ENCODE peak calls at places on chromosomes 5 and 9, in ten cellular contexts. K is stomach, D is HCT116, W is upper lobe of left lung, F is breast epithelium, P is GM12878, R is endothelial cell of umbilical vein, X is vagina, U is Panc1, A is transverse colon. Z is an unnamed sample.
A peak's percentile ranks its signal among the peaks of the same experiment; 100 is the strongest.

GRCh38 chr9:108168451-108168850 is 678.9 kb upstream of the KLF4 start:
- DNase-seq in K (no peak), D (no peak), W (no peak), F (no peak), P (no peak), R (no peak), X (no peak), U (no peak), A (no peak), Z (no peak)

GRCh38 chr5:105132578-105132977 is 1570.0 kb upstream of the NUDT12 start:
- DNase-seq in K (no peak), D (no peak), W (no peak), F (no peak), P (no peak), R (no peak), X (no peak), U (no peak), A (no peak), Z (no peak)

GRCh38 chr5:54259090-54259489 is 51.3 kb downstream of the ARL15 start:
- DNase-seq in K (no peak), D (no peak), W (no peak), F (no peak), P (no peak), R (no peak), X (no peak), U (no peak), A (no peak), Z (no peak)

GRCh38 chr9:87255437-87256155 is 242.1 kb upstream of the DAPK1 start:
- DNase-seq in K (no peak), D (no peak), W (no peak), F (no peak), P (no peak), R (no peak), X (no peak), U (no peak), A (no peak), Z (no peak)

GRCh38 chr5:78621269-78621871 is 27.2 kb downstream of the LHFPL2 start:
- DNase-seq in K (no peak), D (no peak), W (no peak), F (no peak), P (no peak), R (no peak), X (peak; percentile 52), U (no peak), A (no peak), Z (no peak)

GRCh38 chr9:95497772-95498171 is 19.0 kb downstream of the PTCH1 start:
- DNase-seq in K (no peak), D (no peak), W (no peak), F (no peak), P (no peak), R (no peak), X (no peak), U (no peak), A (no peak), Z (no peak)

GRCh38 chr9:99197987-99198386 is 23.8 kb downstream of the ALG2 start:
- DNase-seq in K (no peak), D (no peak), W (no peak), F (no peak), P (no peak), R (no peak), X (no peak), U (no peak), A (no peak), Z (no peak)

GRCh38 chr5:5711112-5711511 is 288.6 kb downstream of the ICE1 start:
- DNase-seq in K (no peak), D (no peak), W (no peak), F (no peak), P (no peak), R (no peak), X (no peak), U (no peak), A (no peak), Z (no peak)

GRCh38 chr5:157050050-157050449 is 8.9 kb downstream of the HAVCR1 start:
- DNase-seq in K (no peak), D (no peak), W (no peak), F (no peak), P (no peak), R (no peak), X (no peak), U (no peak), A (no peak), Z (no peak)

GRCh38 chr5:122137702-122138101 is 8.4 kb downstream of the ZNF474 start:
- DNase-seq in K (no peak), D (no peak), W (no peak), F (no peak), P (no peak), R (no peak), X (no peak), U (no peak), A (no peak), Z (no peak)

GRCh38 chr5:91190333-91190680 is 192.8 kb downstream of the ARRDC3 start:
- DNase-seq in K (no peak), D (no peak), W (no peak), F (no peak), P (no peak), R (no peak), X (no peak), U (no peak), A (no peak), Z (no peak)

GRCh38 chr5:91928751-91929521 is 545.8 kb upstream of the ARRDC3 start:
- DNase-seq in K (no peak), D (peak; percentile 10), W (no peak), F (no peak), P (no peak), R (peak; percentile 28), X (no peak), U (peak; percentile 38), A (no peak), Z (no peak)

GRCh38 chr9:27431573-27431972 is 92.5 kb upstream of the IFNK start:
- DNase-seq in K (no peak), D (no peak), W (no peak), F (no peak), P (no peak), R (no peak), X (no peak), U (no peak), A (no peak), Z (no peak)

GRCh38 chr9:125989090-125989501 is 241.9 kb downstream of the PBX3 start:
- DNase-seq in K (no peak), D (no peak), W (peak; percentile 8), F (peak; percentile 48), P (no peak), R (no peak), X (no peak), U (no peak), A (no peak), Z (peak; percentile 37)

GRCh38 chr9:120375316-120375715 is 204.7 kb downstream of the CDK5RAP2 start:
- DNase-seq in K (no peak), D (no peak), W (no peak), F (no peak), P (no peak), R (no peak), X (no peak), U (no peak), A (no peak), Z (no peak)

GRCh38 chr5:124333295-124333979 is 413.0 kb downstream of the ZNF608 start:
- DNase-seq in K (no peak), D (no peak), W (no peak), F (no peak), P (no peak), R (no peak), X (no peak), U (no peak), A (no peak), Z (no peak)

GRCh38 chr5:43354774-43355173 is 41.6 kb upstream of the HMGCS1 start:
- DNase-seq in K (no peak), D (no peak), W (no peak), F (no peak), P (no peak), R (no peak), X (no peak), U (no peak), A (no peak), Z (no peak)

GRCh38 chr5:143055596-143056330 is 285.6 kb downstream of the ARHGAP26 start:
- DNase-seq in K (no peak), D (no peak), W (no peak), F (no peak), P (no peak), R (peak; percentile 69), X (no peak), U (no peak), A (no peak), Z (no peak)

GRCh38 chr9:86707932-86708510 is 239.3 kb downstream of the GAS1 start:
- DNase-seq in K (no peak), D (no peak), W (no peak), F (no peak), P (no peak), R (no peak), X (no peak), U (no peak), A (no peak), Z (no peak)

GRCh38 chr5:1288439-1289335 is 6.2 kb downstream of the TERT start:
- DNase-seq in K (no peak), D (no peak), W (no peak), F (peak; percentile 43), P (no peak), R (no peak), X (no peak), U (no peak), A (no peak), Z (peak; percentile 40)

GRCh38 chr5:172939561-172939960 is 19.7 kb upstream of the RPL26L1 start:
- DNase-seq in K (no peak), D (no peak), W (no peak), F (no peak), P (no peak), R (no peak), X (no peak), U (no peak), A (no peak), Z (no peak)

GRCh38 chr5:177545487-177546261 is 8.7 kb downstream of the FAM193B start:
- DNase-seq in K (peak; percentile 51), D (no peak), W (peak; percentile 81), F (no peak), P (no peak), R (no peak), X (no peak), U (no peak), A (peak; percentile 59), Z (peak; percentile 91)
- TF ChIP-seq POLR2AphosphoS5 in K (no peak), D (no peak), W (peak; percentile 64), F (no peak), P (no peak), R (no peak), X (peak; percentile 37), U (no peak), A (no peak), Z (peak; percentile 24)

GRCh38 chr5:152824316-152824715 is 419.2 kb upstream of the NMUR2 start:
- DNase-seq in K (no peak), D (no peak), W (no peak), F (no peak), P (no peak), R (no peak), X (no peak), U (no peak), A (no peak), Z (no peak)
- H3K9me3 ChIP-seq in K (no peaks in the 10 kb centered on the region), D (peaks cover 5% of the 10 kb centered on the region), W (no peaks in the 10 kb centered on the region), F (no peaks in the 10 kb centered on the region), P (no peaks in the 10 kb centered on the region), R (peaks cover 4% of the 10 kb centered on the region), X (no peaks in the 10 kb centered on the region), U (no peaks in the 10 kb centered on the region), A (no peaks in the 10 kb centered on the region), Z (no peaks in the 10 kb centered on the region)

GRCh38 chr5:178359738-178360137 is 127.1 kb upstream of the PHYKPL start:
- DNase-seq in K (no peak), D (no peak), W (no peak), F (no peak), P (no peak), R (no peak), X (no peak), U (no peak), A (no peak), Z (no peak)
- TF ChIP-seq POLR2AphosphoS5 in K (no peak), D (no peak), W (no peak), F (no peak), P (no peak), R (no peak), X (no peak), U (no peak), A (no peak), Z (no peak)

GRCh38 chr5:8478308-8478707 is 609.4 kb downstream of the MTRR start:
- DNase-seq in K (no peak), D (no peak), W (no peak), F (no peak), P (no peak), R (no peak), X (no peak), U (no peak), A (no peak), Z (no peak)
- H3K9me3 ChIP-seq in K (no peaks in the 10 kb centered on the region), D (peaks cover 24% of the 10 kb centered on the region), W (no peaks in the 10 kb centered on the region), F (no peaks in the 10 kb centered on the region), P (no peaks in the 10 kb centered on the region), R (no peaks in the 10 kb centered on the region), X (no peaks in the 10 kb centered on the region), U (no peaks in the 10 kb centered on the region), A (no peaks in the 10 kb centered on the region), Z (no peaks in the 10 kb centered on the region)